ENCODE peak calls at places on chromosomes 12 and 14, in four cellular contexts. U, J, B and G are unnamed samples. For H3K4me1, the result is how much of the 10 kb centered on the place peaks cover.

GRCh38 chr14:89485264-89485663 is 68.2 kb upstream of the FOXN3 start:
- DNase-seq in U (no peak), J (no peak), B (no peak), G (no peak)

GRCh38 chr14:22955702-22956575 is 951 bp downstream of the HAUS4 start:
- DNase-seq in U (no peak), J (no peak), B (peak), G (no peak)

GRCh38 chr12:13941258-13942249 is 39.8 kb downstream of the GRIN2B start:
- DNase-seq in U (peak), J (peak), B (peak), G (no peak)

GRCh38 chr12:54251667-54252284 is 28.1 kb downstream of the CBX5 start:
- DNase-seq in U (peak), J (peak), B (peak), G (no peak)

GRCh38 chr12:30978639-30979038 is 52.1 kb downstream of the TSPAN11 start:
- DNase-seq in U (no peak), J (no peak), B (no peak), G (no peak)

GRCh38 chr14:77151245-77151644 is 9.7 kb upstream of the ZDHHC22 start:
- DNase-seq in U (no peak), J (peak), B (no peak), G (no peak)

GRCh38 chr12:120713861-120714482 is 3.7 kb downstream of the UNC119B start:
- DNase-seq in U (peak), J (peak), B (peak), G (peak)

GRCh38 chr14:36070056-36071043 is 106.2 kb downstream of the PTCSC3 start:
- DNase-seq in U (peak), J (peak), B (peak), G (peak)

GRCh38 chr12:30796508-30796780 is 41.7 kb upstream of the CAPRIN2 start:
- DNase-seq in U (no peak), J (peak), B (no peak), G (no peak)

GRCh38 chr12:128609861-128610260 is 213.9 kb downstream of the SLC15A4 start:
- DNase-seq in U (no peak), J (no peak), B (no peak), G (no peak)

GRCh38 chr14:73744175-73744867 is 30.1 kb upstream of the PNMA1 start:
- DNase-seq in U (no peak), J (no peak), B (no peak), G (no peak)

GRCh38 chr14:75249251-75249957 is 29.2 kb upstream of the FOS start:
- DNase-seq in U (no peak), J (peak), B (no peak), G (peak)

GRCh38 chr12:52759695-52760094 is 17.4 kb downstream of the KRT76 start:
- DNase-seq in U (no peak), J (peak), B (no peak), G (no peak)

GRCh38 chr12:14665354-14666348 is 30.7 kb downstream of the GUCY2C start:
- DNase-seq in U (peak), J (peak), B (no peak), G (no peak)

GRCh38 chr12:129615001-129615400 is 288.8 kb downstream of the TMEM132D start:
- DNase-seq in U (no peak), J (no peak), B (no peak), G (no peak)

GRCh38 chr12:2902287-2902880 is 11.7 kb downstream of the TULP3 start:
- DNase-seq in U (no peak), J (no peak), B (no peak), G (peak)

GRCh38 chr12:6347367-6348338 is 5.8 kb upstream of the TNFRSF1A start:
- DNase-seq in U (no peak), J (no peak), B (no peak), G (no peak)

GRCh38 chr12:70722584-70723343 is 85.5 kb upstream of the PTPRB start:
- DNase-seq in U (no peak), J (no peak), B (no peak), G (no peak)

GRCh38 chr12:115163710-115164109 is 479.7 kb upstream of the TBX3 start:
- DNase-seq in U (no peak), J (no peak), B (no peak), G (no peak)

GRCh38 chr12:53493610-53494391 is 5.5 kb downstream of the MAP3K12 start:
- DNase-seq in U (no peak), J (peak), B (no peak), G (no peak)

GRCh38 chr14:68547305-68548193 is 245.3 kb downstream of the ZFP36L1 start:
- DNase-seq in U (peak), J (no peak), B (no peak), G (peak)

GRCh38 chr12:65741662-65742480 is 82.4 kb upstream of the HMGA2 start:
- DNase-seq in U (no peak), J (peak), B (peak), G (no peak)

GRCh38 chr14:53929871-53930685 is 26.5 kb downstream of the BMP4 start:
- DNase-seq in U (peak), J (peak), B (no peak), G (peak)

GRCh38 chr12:88388566-88389269 is 191.6 kb downstream of the KITLG start:
- DNase-seq in U (no peak), J (no peak), B (no peak), G (no peak)

GRCh38 chr12:4137015-4137414 is 136.5 kb upstream of the CCND2 start:
- DNase-seq in U (no peak), J (no peak), B (no peak), G (no peak)

GRCh38 chr12:80776706-80777105 is 60.0 kb downstream of the MYF5 start:
- DNase-seq in U (no peak), J (no peak), B (no peak), G (no peak)

GRCh38 chr12:114291389-114292075 is 114.4 kb downstream of the TBX5 start:
- DNase-seq in U (no peak), J (no peak), B (no peak), G (no peak)

GRCh38 chr14:74611672-74612345 is at the start of gene LTBP2:
- DNase-seq in U (no peak), J (peak), B (no peak), G (no peak)

GRCh38 chr12:123106640-123107359 is 44.1 kb downstream of the PITPNM2 start:
- DNase-seq in U (no peak), J (no peak), B (no peak), G (no peak)

GRCh38 chr12:9625019-9625418 is 17.3 kb upstream of the KLRB1 start:
- DNase-seq in U (no peak), J (no peak), B (no peak), G (no peak)

GRCh38 chr14:97994020-97994531 is 1196.9 kb downstream of the VRK1 start:
- DNase-seq in U (no peak), J (no peak), B (no peak), G (no peak)

GRCh38 chr14:105088812-105089745 is 23.8 kb upstream of the GPR132 start:
- DNase-seq in U (no peak), J (no peak), B (no peak), G (no peak)

DNA sequence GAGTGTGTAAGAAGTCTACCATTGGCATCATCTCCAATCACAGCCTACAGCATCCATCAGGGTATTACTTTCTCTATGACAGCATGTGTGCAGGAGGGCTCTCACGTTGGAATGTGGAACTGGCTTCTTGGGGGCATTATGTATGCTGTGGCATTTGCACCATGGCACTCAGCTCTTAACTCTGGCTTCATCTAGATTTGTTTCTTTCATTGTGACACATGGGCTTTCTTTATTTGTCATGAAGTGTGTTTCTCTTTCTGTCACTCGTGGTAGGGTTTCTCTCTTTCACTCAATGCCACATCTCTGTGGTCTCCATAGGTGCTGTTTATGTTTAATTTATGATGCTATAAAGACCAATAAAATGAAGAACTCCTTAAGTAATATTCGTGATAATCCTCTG is 191.2 kb upstream of the GARIN2 start:
- DNase-seq in U (no peak), J (no peak), B (no peak), G (no peak)
- H3K4me1 ChIP-seq in U (under half), J (under half), B (under half), G (under half)

GRCh38 chr12:163406-163986 is 50.5 kb downstream of the SLC6A12 start:
- DNase-seq in U (no peak), J (no peak), B (no peak), G (no peak)

GRCh38 chr12:162467-163307 is 51.3 kb downstream of the SLC6A12 start:
- DNase-seq in U (no peak), J (peak), B (no peak), G (no peak)

GRCh38 chr12:160858-161257 is 53.1 kb downstream of the SLC6A12 start:
- DNase-seq in U (no peak), J (no peak), B (no peak), G (no peak)

GRCh38 chr12:164207-164606 is 49.8 kb downstream of the SLC6A12 start:
- DNase-seq in U (no peak), J (no peak), B (no peak), G (no peak)

GRCh38 chr12:161823-162222 is 52.1 kb downstream of the SLC6A12 start:
- DNase-seq in U (no peak), J (no peak), B (no peak), G (no peak)
- H3K4me3 ChIP-seq in U (no peak), J (no peak), B (no peak), G (no peak)

GRCh38 chr14:61569783-61570182 is 125.5 kb upstream of the HIF1A start:
- DNase-seq in U (no peak), J (no peak), B (peak), G (no peak)

GRCh38 chr14:61568572-61569011 is 126.7 kb upstream of the HIF1A start:
- DNase-seq in U (no peak), J (peak), B (no peak), G (no peak)

GRCh38 chr14:61567838-61568571 is 127.3 kb upstream of the HIF1A start:
- DNase-seq in U (no peak), J (peak), B (no peak), G (no peak)

GRCh38 chr14:61570188-61570960 is 124.9 kb upstream of the HIF1A start:
- DNase-seq in U (no peak), J (no peak), B (no peak), G (no peak)

GRCh38 chr14:61569308-61569707 is 126.0 kb upstream of the HIF1A start:
- DNase-seq in U (no peak), J (no peak), B (no peak), G (no peak)
- TF ChIP-seq POLR2AphosphoS5 in U (no peak), J (no peak), B (no peak), G (no peak)

GRCh38 chr12:107258780-107259179 is 165.4 kb upstream of the CRY1 start:
- DNase-seq in U (no peak), J (no peak), B (no peak), G (no peak)
- H3K4me1 ChIP-seq in U (under half), J (under half), B (under half), G (under half)

DNA sequence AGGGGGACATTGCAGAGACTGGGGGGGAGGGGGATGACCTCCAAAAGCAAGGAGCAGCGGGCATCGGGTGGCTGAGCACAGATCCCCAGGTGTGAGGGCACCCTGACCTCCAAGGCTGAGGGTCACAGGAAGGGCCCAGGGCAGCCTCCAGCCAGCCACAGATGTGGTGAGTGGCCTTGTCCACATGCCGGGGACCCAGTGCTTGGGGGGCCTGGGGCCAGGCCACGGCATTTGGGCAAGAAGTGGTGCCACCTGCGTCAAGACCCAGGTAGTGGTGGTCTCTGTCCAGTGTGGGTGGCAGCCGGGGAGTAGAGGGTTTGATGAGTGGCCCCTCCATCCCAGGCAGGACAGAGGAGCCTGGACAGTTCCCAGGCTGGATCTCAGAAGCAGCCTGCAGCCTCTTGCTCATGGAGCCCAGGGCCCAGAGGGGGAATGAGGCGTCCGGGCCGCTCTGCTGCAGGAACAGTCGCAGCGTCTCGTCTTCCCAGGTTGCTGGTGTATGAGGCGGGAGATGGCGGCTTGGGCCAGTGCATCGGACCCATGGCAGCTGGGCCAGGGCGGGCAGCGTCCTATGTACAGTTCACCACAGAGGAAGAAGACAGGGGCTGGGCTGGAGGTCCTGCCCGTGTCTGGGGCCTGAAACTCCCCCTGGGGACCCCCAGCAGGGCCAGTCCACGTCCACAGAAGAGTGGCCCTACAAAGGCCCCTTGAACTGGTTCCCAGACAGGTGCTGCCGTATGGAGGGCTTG is 33.5 kb downstream of the CCNK start:
- DNase-seq in U (no peak), J (no peak), B (no peak), G (no peak)
- H3K4me3 ChIP-seq in U (no peak), J (no peak), B (no peak), G (no peak)